ENCODE peak calls at places on chromosomes 12 and 14, in four cellular contexts. W is MM.1S, B is HCT116, Q is PC-3. N is an unnamed sample.
A peak's percentile ranks its signal among the peaks of the same experiment; 100 is the strongest.

GRCh38 chr12:110436231-110436630 is 13.9 kb downstream of the ARPC3 start:
- DNase-seq in W (no peak), B (no peak), Q (peak; percentile 46), N (peak; percentile 50)

GRCh38 chr12:116620085-116620734 is 61.0 kb downstream of the MAP1LC3B2 start:
- DNase-seq in B (no peak), Q (no peak), W (no peak), N (no peak)

GRCh38 chr12:90958995-90959394 is 4.0 kb upstream of the CCER1 start:
- DNase-seq in Q (peak; percentile 37), W (no peak), B (no peak), N (peak; percentile 42)

GRCh38 chr12:4379410-4379809 is at the start of gene FGF23:
- DNase-seq in W (no peak), Q (peak; percentile 10), B (no peak), N (no peak)

GRCh38 chr12:49344486-49345047 is 2.1 kb upstream of the DNAJC22 start:
- DNase-seq in Q (no peak), B (no peak), W (no peak), N (no peak)

GRCh38 chr14:101723061-101723595 is 38.4 kb upstream of the PPP2R5C start:
- DNase-seq in Q (no peak), W (no peak), B (no peak), N (no peak)

GRCh38 chr12:15797818-15798217 is 8.6 kb upstream of the EPS8 start:
- DNase-seq in Q (peak; percentile 49), W (no peak), B (no peak), N (no peak)

GRCh38 chr14:24612186-24612585 is 2.7 kb upstream of the GZMH start:
- DNase-seq in Q (no peak), W (peak; percentile 77), B (no peak), N (no peak)

GRCh38 chr14:99554757-99555531 is 49.1 kb downstream of the CCDC85C start:
- DNase-seq in Q (no peak), W (no peak), B (no peak), N (no peak)

GRCh38 chr12:57389033-57389432 is 41.8 kb downstream of the R3HDM2 start:
- DNase-seq in Q (peak; percentile 92), W (no peak), B (peak; percentile 10), N (peak; percentile 92)

GRCh38 chr14:64865992-64866391 is 13.7 kb downstream of the SPTB start:
- DNase-seq in W (no peak), Q (no peak), B (no peak), N (no peak)

GRCh38 chr12:101490286-101490920 is 15.3 kb downstream of the SPIC start:
- DNase-seq in B (peak; percentile 62), Q (peak; percentile 54), W (peak; percentile 55), N (peak; percentile 4)

GRCh38 chr12:42552822-42553221 is 36.7 kb downstream of the PRICKLE1 start:
- DNase-seq in B (no peak), Q (no peak), W (no peak), N (no peak)

GRCh38 chr14:103110681-103111296 is 12.5 kb upstream of the TNFAIP2 start:
- DNase-seq in B (no peak), Q (no peak), W (peak; percentile 38), N (no peak)

GRCh38 chr14:32491413-32492016 is 162.4 kb downstream of the AKAP6 start:
- DNase-seq in Q (no peak), B (no peak), W (no peak), N (no peak)

GRCh38 chr12:126899926-126900792 is 1366.8 kb upstream of the TMEM132C start:
- DNase-seq in Q (no peak), B (no peak), W (no peak), N (no peak)

GRCh38 chr14:24329736-24330135 is 5.1 kb downstream of the ADCY4 start:
- DNase-seq in Q (no peak), B (no peak), W (no peak), N (peak; percentile 47)

GRCh38 chr14:52802597-52802996 is 11.2 kb upstream of the GNPNAT1 start:
- DNase-seq in B (no peak), W (no peak), Q (peak; percentile 96), N (peak; percentile 95)

GRCh38 chr12:89884917-89885316 is 176.3 kb upstream of the ATP2B1 start:
- DNase-seq in Q (no peak), B (no peak), W (no peak), N (no peak)

GRCh38 chr12:3020850-3021435 is 56.2 kb upstream of the TSPAN9 start:
- DNase-seq in Q (no peak), B (no peak), W (no peak), N (no peak)

GRCh38 chr12:1881936-1882335 is 36.5 kb downstream of the CACNA2D4 start:
- DNase-seq in W (no peak), B (no peak), Q (no peak), N (no peak)

DNA sequence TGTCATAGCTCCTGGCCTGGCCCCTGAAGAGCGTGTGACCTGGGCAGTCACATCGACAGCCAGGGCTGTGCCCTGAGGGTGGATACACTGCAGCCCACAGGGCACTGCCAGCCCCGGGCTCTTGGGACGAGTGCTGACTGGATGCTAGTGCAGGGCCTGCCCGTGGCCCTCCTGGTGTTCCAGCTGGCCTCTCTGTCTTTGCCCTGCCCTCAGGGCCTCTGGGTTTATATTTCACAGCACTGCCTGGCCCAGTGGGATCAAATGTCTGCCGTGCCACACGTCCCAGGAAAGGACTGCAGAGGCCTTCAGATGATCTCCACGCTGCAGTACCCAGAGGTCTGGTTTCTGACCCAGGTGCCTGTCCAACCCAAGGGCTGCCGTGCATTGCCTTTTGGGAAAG is 10.1 kb upstream of the CCDC197 start:
- DNase-seq in W (no peak), Q (no peak), B (no peak), N (no peak)
- TF ChIP-seq EZH2phosphoT487 in W (no peak), Q (no peak), B (no peak), N (no peak)

GRCh38 chr12:53067074-53067992 is 11.9 kb downstream of the SPRYD3 start:
- DNase-seq in W (no peak), B (no peak), Q (no peak), N (peak; percentile 52)

GRCh38 chr12:53070901-53071492 is 8.2 kb downstream of the SPRYD3 start:
- DNase-seq in W (no peak), Q (no peak), B (no peak), N (peak; percentile 54)

GRCh38 chr12:53069621-53070410 is 9.4 kb downstream of the SPRYD3 start:
- DNase-seq in Q (no peak), B (no peak), W (no peak), N (no peak)

GRCh38 chr12:53067993-53068770 is 11.0 kb downstream of the SPRYD3 start:
- DNase-seq in B (no peak), Q (no peak), W (no peak), N (no peak)

GRCh38 chr12:53068811-53069585 is 10.2 kb downstream of the SPRYD3 start:
- DNase-seq in B (no peak), W (no peak), Q (no peak), N (no peak)
- TF ChIP-seq EZH2phosphoT487 in B (no peak), W (no peak), Q (no peak), N (no peak)

DNA sequence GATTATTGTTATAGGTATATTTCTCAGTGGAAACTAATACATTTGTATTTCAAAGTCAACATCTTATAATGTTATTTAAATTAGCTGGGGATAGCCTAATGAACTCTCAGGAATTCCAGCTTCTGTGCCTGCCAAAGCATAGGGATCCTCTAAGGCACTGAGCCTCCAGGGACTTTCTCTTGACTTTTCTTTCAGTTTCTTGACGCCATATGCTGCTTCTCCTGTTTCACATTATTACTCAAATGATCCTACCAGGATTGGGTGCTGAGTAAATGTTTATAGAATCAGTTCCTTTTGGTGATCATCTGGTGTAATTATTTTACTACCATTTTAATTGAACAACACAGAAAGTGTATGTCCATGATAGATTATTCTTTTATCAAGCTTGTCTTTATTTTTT is 7.9 kb downstream of the METTL25 start:
- DNase-seq in B (no peak), Q (no peak), W (no peak), N (peak; percentile 30)
- TF ChIP-seq EZH2phosphoT487 in B (no peak), Q (no peak), W (no peak), N (no peak)

GRCh38 chr12:112939761-112940357 is 1.6 kb downstream of the OAS3 start:
- DNase-seq in Q (no peak), W (no peak), B (no peak), N (no peak)

GRCh38 chr12:112942572-112942971 is 4.3 kb downstream of the OAS3 start:
- DNase-seq in W (no peak), B (no peak), Q (no peak), N (no peak)

GRCh38 chr12:112944028-112944690 is 5.9 kb downstream of the OAS3 start:
- DNase-seq in W (no peak), B (no peak), Q (no peak), N (peak; percentile 32)

GRCh38 chr12:112938751-112939150 is 477 bp downstream of the OAS3 start:
- DNase-seq in W (no peak), B (no peak), Q (peak; percentile 13), N (peak; percentile 16)

GRCh38 chr12:112941528-112942335 is 3.5 kb downstream of the OAS3 start:
- DNase-seq in Q (no peak), W (no peak), B (no peak), N (no peak)
- TF ChIP-seq EZH2phosphoT487 in Q (no peak), W (no peak), B (no peak), N (no peak)

GRCh38 chr14:66920196-66920595 is 269.0 kb upstream of the GARIN2 start:
- DNase-seq in W (no peak), B (no peak), Q (no peak), N (peak; percentile 33)
- TF ChIP-seq EZH2phosphoT487 in W (no peak), B (no peak), Q (no peak), N (no peak)

N was measured in GM23248.